ENCODE peak calls at places on chromosomes 6 and 20, in six cellular contexts. Y is anterior cingulate cortex, P is Daoy, V is AML-193, J is G401, O is A549. F is an unnamed sample.

GRCh38 chr6:118344014-118344670 is 204.0 kb upstream of the PLN start:
- DNase-seq in Y (no peak), P (no peak), V (no peak), J (no peak), O (no peak), F (no peak)

GRCh38 chr6:158799051-158799792 is 19.9 kb downstream of the EZR start:
- DNase-seq in Y (no peak), P (peak), V (no peak), J (peak), O (peak), F (no peak)

GRCh38 chr6:71107935-71108420 is 151.1 kb upstream of the B3GAT2 start:
- DNase-seq in Y (no peak), P (peak), V (no peak), J (peak), O (no peak), F (no peak)

GRCh38 chr20:51189814-51190782 is 167.2 kb upstream of the KCNG1 start:
- DNase-seq in Y (no peak), P (no peak), V (no peak), J (no peak), O (no peak), F (no peak)

GRCh38 chr6:143335865-143336264 is 114.6 kb downstream of the ADAT2 start:
- DNase-seq in Y (no peak), P (peak), V (no peak), J (no peak), O (no peak), F (no peak)

GRCh38 chr6:6614965-6615304 is 26.4 kb downstream of the LY86 start:
- DNase-seq in Y (no peak), P (no peak), V (no peak), J (no peak), O (no peak), F (no peak)

GRCh38 chr6:5260111-5260620 is 584 bp downstream of the LYRM4 start:
- DNase-seq in Y (peak), P (peak), V (peak), J (peak), O (peak), F (peak)

GRCh38 chr20:9280654-9281053 is 211.8 kb downstream of the PLCB4 start:
- DNase-seq in Y (no peak), P (no peak), V (no peak), J (no peak), O (no peak), F (no peak)

GRCh38 chr6:111676383-111676782 is 70.7 kb upstream of the TRAF3IP2 start:
- DNase-seq in Y (no peak), P (no peak), V (no peak), J (no peak), O (no peak), F (no peak)

GRCh38 chr6:109381747-109382575 is at the start of gene CD164:
- DNase-seq in Y (peak), P (peak), V (peak), J (peak), O (peak), F (peak)

GRCh38 chr20:4601630-4602296 is 119.9 kb upstream of the PRND start:
- DNase-seq in Y (peak), P (peak), V (no peak), J (peak), O (no peak), F (no peak)

GRCh38 chr20:59680852-59681251 is 76.5 kb downstream of the PHACTR3 start:
- DNase-seq in Y (no peak), P (no peak), V (no peak), J (no peak), O (no peak), F (no peak)

GRCh38 chr20:44967207-44967807 is 995 bp downstream of the STK4 start:
- DNase-seq in Y (no peak), P (peak), V (peak), J (no peak), O (no peak), F (no peak)

GRCh38 chr6:68777956-68778355 is 142.9 kb downstream of the ADGRB3 start:
- DNase-seq in Y (no peak), P (no peak), V (no peak), J (peak), O (no peak), F (no peak)

GRCh38 chr20:44642203-44643153 is 9.0 kb downstream of the ADA start:
- DNase-seq in Y (peak), P (peak), V (peak), J (peak), O (peak), F (peak)

GRCh38 chr6:122709922-122710512 is 69.5 kb upstream of the FABP7 start:
- DNase-seq in Y (no peak), P (no peak), V (peak), J (no peak), O (no peak), F (no peak)

GRCh38 chr6:4942673-4943009 is 61.2 kb downstream of the RPP40 start:
- DNase-seq in Y (no peak), P (no peak), V (no peak), J (no peak), O (no peak), F (no peak)

GRCh38 chr20:24825591-24825990 is 123.5 kb upstream of the CST7 start:
- DNase-seq in Y (no peak), P (no peak), V (no peak), J (no peak), O (no peak), F (no peak)

GRCh38 chr6:158068893-158069799 is 87.5 kb downstream of the SYNJ2 start:
- DNase-seq in Y (no peak), P (peak), V (no peak), J (no peak), O (peak), F (peak)

GRCh38 chr6:157673596-157673995 is 149.4 kb upstream of the SNX9 start:
- DNase-seq in Y (no peak), P (no peak), V (no peak), J (no peak), O (no peak), F (no peak)

GRCh38 chr6:136226027-136226673 is 24.0 kb downstream of the MTFR2 start:
- DNase-seq in Y (peak), P (peak), V (peak), J (peak), O (peak), F (peak)

GRCh38 chr6:160077526-160077925 is 44.1 kb upstream of the SLC22A1 start:
- DNase-seq in Y (no peak), P (no peak), V (no peak), J (no peak), O (no peak), F (no peak)

F was measured in lung.